ENCODE peak calls at places on chromosomes 5 and 9, in seven cellular contexts. S is lower lobe of right lung; P is CD8-positive, alpha-beta T cell; Y is uterus; Q is cardiac fibroblast; K is fibroblast of mammary gland; I is tibial nerve. C is an unnamed sample.

GRCh38 chr9:130417602-130418001 is 27.2 kb upstream of the ASS1 start:
- DNase-seq in S (no peak), P (no peak), Y (no peak), Q (no peak), K (peak), I (no peak), C (no peak)

GRCh38 chr9:78288214-78288892 is 8.6 kb upstream of the PSAT1 start:
- DNase-seq in S (no peak), P (no peak), Y (no peak), Q (no peak), K (no peak), I (no peak), C (no peak)

GRCh38 chr9:13160051-13160450 is 119.4 kb downstream of the MPDZ start:
- DNase-seq in S (no peak), P (no peak), Y (no peak), Q (no peak), K (no peak), I (no peak), C (no peak)

GRCh38 chr5:180467028-180467427 is 27.2 kb upstream of the CNOT6 start:
- DNase-seq in S (peak), P (no peak), Y (no peak), Q (peak), K (peak), I (no peak), C (peak)

GRCh38 chr5:95446560-95447221 is 55.5 kb downstream of the FAM81B start:
- DNase-seq in S (no peak), P (no peak), Y (no peak), Q (peak), K (no peak), I (no peak), C (peak)

GRCh38 chr9:92637331-92637730 is 32.6 kb downstream of the IPPK start:
- DNase-seq in S (peak), P (no peak), Y (no peak), Q (no peak), K (no peak), I (no peak), C (no peak)

GRCh38 chr5:67095346-67095871 is 101.2 kb downstream of the CD180 start:
- DNase-seq in S (peak), P (no peak), Y (peak), Q (peak), K (peak), I (peak), C (peak)

GRCh38 chr9:77218612-77219011 is 41.3 kb downstream of the VPS13A start:
- DNase-seq in S (no peak), P (no peak), Y (no peak), Q (peak), K (peak), I (no peak), C (peak)

GRCh38 chr9:34048730-34049629 is at the start of gene UBAP2:
- DNase-seq in S (peak), P (peak), Y (peak), Q (peak), K (peak), I (peak), C (peak)
- TF ChIP-seq CTCF in S (no peak), P (no peak), Y (no peak), Q (no peak), K (no peak), I (peak), C (no peak)

DNA sequence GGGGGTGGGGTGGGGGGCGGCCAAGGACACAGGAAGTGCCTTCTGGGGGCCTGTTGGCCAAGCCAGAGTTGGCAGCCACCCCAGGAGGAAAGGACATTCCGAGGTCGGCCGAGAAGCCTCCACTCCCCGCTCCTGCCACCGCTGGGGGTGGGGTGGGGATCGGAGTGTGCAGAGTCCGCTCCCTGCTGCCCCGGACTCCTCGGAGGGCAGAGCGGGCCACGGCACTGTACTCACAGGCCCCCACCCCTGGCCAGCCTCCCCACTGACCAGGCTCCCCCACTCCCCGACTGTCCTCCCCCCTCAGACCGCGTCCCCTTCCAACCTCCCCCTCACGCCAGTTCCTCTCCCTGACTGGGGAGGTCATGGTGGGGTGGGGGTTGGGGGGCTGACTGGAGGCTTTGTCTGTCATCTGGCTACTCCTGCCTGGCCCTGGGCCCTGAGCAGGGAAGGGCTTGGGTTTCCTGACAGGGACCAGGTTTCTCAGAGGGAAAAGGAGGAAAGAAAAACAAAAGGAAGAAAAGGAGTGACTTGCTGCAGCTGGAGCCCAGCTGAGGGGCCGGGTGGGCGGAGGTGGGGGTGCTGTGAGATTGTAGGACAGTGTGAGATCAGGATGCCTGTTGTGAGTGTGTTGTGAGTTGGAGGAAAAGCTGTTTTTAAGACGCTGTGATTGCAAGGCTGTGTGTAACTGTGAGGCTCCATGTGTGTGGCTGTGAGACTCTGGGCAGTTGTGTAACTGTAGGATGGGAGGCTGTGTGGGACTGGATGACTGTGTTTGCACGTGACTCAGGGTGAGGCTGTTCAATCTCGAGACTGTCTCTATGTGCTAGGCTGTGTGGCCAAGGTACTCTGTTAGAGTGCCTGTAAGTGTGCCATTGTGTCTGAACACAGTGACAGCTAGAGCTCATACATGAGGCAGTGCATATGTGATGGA is 29.6 kb downstream of the CNTFR start:
- DNase-seq in S (no peak), P (no peak), Y (peak), Q (peak), K (peak), I (no peak), C (peak)
- H3K4me3 ChIP-seq in S (no peak), P (no peak), Y (no peak), Q (no peak), K (no peak), I (no peak), C (peak)

GRCh38 chr5:100157066-100157465 is 378.1 kb upstream of the FAM174A start:
- DNase-seq in S (no peak), P (no peak), Y (no peak), Q (no peak), K (no peak), I (no peak), C (no peak)
- TF ChIP-seq CTCF in S (no peak), P (no peak), Y (no peak), Q (no peak), K (no peak), I (no peak), C (no peak)

DNA sequence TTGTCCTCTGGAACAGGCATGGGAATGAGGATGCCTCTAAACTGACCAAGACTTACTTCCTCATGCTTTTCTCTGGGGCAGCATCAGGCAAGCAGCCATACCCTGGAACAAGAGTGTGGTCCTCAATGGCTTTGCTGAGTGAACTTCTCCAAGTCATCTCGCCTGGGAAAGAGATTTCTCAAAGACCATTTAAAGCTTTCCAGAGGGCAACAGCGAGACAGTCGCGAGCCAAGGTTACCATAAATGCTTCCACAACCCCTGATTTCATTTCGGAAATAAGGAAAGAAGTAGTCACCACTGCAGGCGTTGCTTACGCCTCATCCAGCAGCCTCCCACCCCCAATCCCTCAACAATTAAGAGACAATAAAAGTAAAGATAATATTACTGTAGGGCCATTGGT is 1.2 kb upstream of the SNCAIP start:
- DNase-seq in S (no peak), P (no peak), Y (peak), Q (no peak), K (no peak), I (no peak), C (no peak)
- H3K4me3 ChIP-seq in S (no peak), P (no peak), Y (peak), Q (no peak), K (no peak), I (no peak), C (no peak)

DNA sequence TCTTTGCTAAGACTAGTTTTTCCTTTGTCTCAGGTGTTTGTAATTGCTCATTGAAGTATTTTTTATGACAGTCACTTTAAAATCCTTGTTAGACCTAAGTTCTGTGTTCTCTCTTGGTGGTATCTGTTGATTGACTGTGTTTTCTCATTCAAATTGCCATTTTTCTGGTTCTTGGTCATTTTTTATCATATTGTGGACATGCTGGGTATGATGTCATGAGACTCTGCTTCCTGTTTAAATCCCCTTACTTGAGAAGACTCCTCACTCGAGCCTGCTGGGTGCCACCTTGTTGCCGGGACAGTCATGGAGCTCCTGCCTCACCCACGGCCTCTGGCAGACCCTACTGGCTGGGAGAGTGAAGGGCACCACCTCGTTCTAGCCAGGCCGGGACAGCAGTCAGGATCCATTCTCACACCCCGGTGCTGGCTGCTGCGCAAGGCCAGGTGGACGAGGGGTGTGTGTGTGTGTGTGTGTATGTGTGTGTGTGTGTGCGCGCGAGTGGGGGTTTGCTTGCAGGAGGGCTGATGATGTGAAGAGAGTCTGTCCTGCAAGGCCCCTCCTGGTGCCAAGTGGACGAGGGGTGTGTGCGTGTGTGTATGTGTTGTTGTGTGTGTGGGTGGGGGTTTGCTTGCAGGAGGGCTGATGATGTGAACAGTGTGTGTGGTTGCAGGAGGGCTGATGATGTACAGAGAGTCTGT is 4.4 kb downstream of the CEP72 start:
- DNase-seq in S (peak), P (no peak), Y (no peak), Q (peak), K (no peak), I (no peak), C (peak)
- TF ChIP-seq CTCF in S (no peak), P (no peak), Y (no peak), Q (no peak), K (no peak), I (no peak), C (no peak)

DNA sequence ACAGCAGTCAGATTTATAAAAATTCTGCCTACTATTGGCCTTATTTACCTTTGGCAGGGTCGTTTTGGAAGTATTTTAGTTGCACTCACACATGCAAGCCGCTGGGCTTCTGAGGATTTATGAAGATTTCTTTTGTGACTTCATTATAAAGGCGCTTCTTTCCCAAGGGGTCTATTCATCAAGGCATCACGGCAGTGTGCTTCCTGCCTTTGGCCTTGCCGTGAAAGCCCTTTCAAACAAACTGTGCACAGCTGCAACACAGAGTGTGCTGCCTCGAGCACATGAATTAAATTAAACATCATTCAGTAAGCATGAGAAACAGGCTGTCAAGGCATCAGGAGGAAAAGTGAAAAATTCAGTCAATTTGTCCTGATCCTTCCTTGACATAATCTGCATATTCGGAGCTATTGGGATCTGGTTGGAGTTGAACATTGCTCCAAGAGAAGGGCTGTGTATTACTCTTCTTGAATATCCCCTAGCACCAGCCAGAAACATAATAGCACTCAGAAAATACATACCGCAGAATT is 123.0 kb upstream of the PUM3 start:
- DNase-seq in S (no peak), P (no peak), Y (no peak), Q (no peak), K (peak), I (no peak), C (no peak)
- H3K4me3 ChIP-seq in S (no peak), P (no peak), Y (no peak), Q (no peak), K (no peak), I (no peak), C (no peak)

GRCh38 chr5:139273572-139274264 is 19.8 kb upstream of the MATR3 start:
- DNase-seq in S (peak), P (peak), Y (peak), Q (peak), K (peak), I (peak), C (peak)
- TF ChIP-seq CTCF in S (peak), P (no peak), Y (peak), Q (peak), K (no peak), I (peak), C (no peak)

GRCh38 chr5:322281-322941 is 897 bp downstream of the AHRR start:
- DNase-seq in S (no peak), P (no peak), Y (no peak), Q (peak), K (no peak), I (no peak), C (no peak)
- H3K4me3 ChIP-seq in S (peak), P (peak), Y (no peak), Q (peak), K (peak), I (peak), C (peak)

GRCh38 chr5:136780518-136780917 is 415.2 kb upstream of the TRPC7 start:
- DNase-seq in S (no peak), P (no peak), Y (no peak), Q (no peak), K (no peak), I (no peak), C (no peak)
- TF ChIP-seq CTCF in S (no peak), P (no peak), Y (no peak), Q (no peak), K (no peak), I (no peak), C (no peak)

DNA sequence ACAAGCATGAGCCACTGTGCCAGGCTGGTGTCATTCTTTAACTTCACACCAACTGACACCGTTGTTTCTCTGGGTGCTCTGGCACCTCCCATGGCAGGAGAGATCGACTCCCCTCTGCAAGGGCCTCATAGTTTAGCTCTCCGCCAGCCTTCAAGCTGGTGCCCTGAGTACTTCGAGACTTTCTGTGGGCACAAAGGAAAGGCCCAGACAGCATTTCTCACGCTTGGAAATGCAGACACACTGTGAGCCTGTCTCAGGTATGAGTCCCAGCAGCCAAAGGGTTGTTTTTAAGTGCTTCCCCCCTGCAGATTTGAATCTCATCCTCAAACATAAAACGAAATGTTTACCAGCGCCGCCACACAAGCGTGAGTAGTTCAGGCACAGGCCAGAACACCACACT is 11.1 kb upstream of the TCF7 start:
- DNase-seq in S (no peak), P (peak), Y (no peak), Q (no peak), K (no peak), I (no peak), C (no peak)
- H3K4me3 ChIP-seq in S (no peak), P (peak), Y (no peak), Q (no peak), K (no peak), I (no peak), C (no peak)